ENCODE peak calls at places on chromosomes 7 and 10, in nine cellular contexts. One of them, this sample, is unnamed.
A peak's percentile ranks its signal among the peaks of the same experiment; 100 is the strongest.

GRCh38 chr10:66788142-66788541 is 137.7 kb upstream of the LRRTM3 start:
- DNase-seq in upper lobe of right lung: no peak
- DNase-seq in body of pancreas: no peak
- DNase-seq in heart right ventricle: no peak
- DNase-seq in endothelial cell of umbilical vein: no peak
- DNase-seq in thyroid gland: no peak
- DNase-seq in heart left ventricle: no peak
- DNase-seq in right lobe of liver: no peak
- DNase-seq in A673: no peak
- DNase-seq in this sample: no peak

GRCh38 chr10:104734408-104734807 is 93.3 kb downstream of the SORCS3 start:
- DNase-seq in upper lobe of right lung: no peak
- DNase-seq in body of pancreas: no peak
- DNase-seq in heart right ventricle: no peak
- DNase-seq in endothelial cell of umbilical vein: no peak
- DNase-seq in thyroid gland: no peak
- DNase-seq in heart left ventricle: no peak
- DNase-seq in right lobe of liver: no peak
- DNase-seq in A673: no peak
- DNase-seq in this sample: no peak

GRCh38 chr10:115653473-115653872 is 560.3 kb downstream of the ATRNL1 start:
- DNase-seq in upper lobe of right lung: no peak
- DNase-seq in body of pancreas: no peak
- DNase-seq in heart right ventricle: no peak
- DNase-seq in endothelial cell of umbilical vein: no peak
- DNase-seq in thyroid gland: no peak
- DNase-seq in heart left ventricle: no peak
- DNase-seq in right lobe of liver: no peak
- DNase-seq in A673: no peak
- DNase-seq in this sample: no peak

GRCh38 chr7:101234636-101235035 is 3.0 kb downstream of the CLDN15 start:
- DNase-seq in upper lobe of right lung: no peak
- DNase-seq in body of pancreas: no peak
- DNase-seq in heart right ventricle: no peak
- DNase-seq in endothelial cell of umbilical vein: no peak
- DNase-seq in thyroid gland: no peak
- DNase-seq in heart left ventricle: no peak
- DNase-seq in right lobe of liver: no peak
- DNase-seq in A673: no peak
- DNase-seq in this sample: no peak

GRCh38 chr7:87216701-87217508 is 2.6 kb downstream of the TMEM243 start:
- DNase-seq in upper lobe of right lung: no peak
- DNase-seq in body of pancreas: no peak
- DNase-seq in heart right ventricle: no peak
- DNase-seq in endothelial cell of umbilical vein: peak; percentile 15
- DNase-seq in thyroid gland: peak; percentile 16
- DNase-seq in heart left ventricle: no peak
- DNase-seq in right lobe of liver: no peak
- DNase-seq in A673: peak; percentile 5
- DNase-seq in this sample: no peak

GRCh38 chr10:77413231-77413630 is 224.4 kb downstream of the KCNMA1 start:
- DNase-seq in upper lobe of right lung: no peak
- DNase-seq in body of pancreas: no peak
- DNase-seq in heart right ventricle: no peak
- DNase-seq in endothelial cell of umbilical vein: no peak
- DNase-seq in thyroid gland: no peak
- DNase-seq in heart left ventricle: no peak
- DNase-seq in right lobe of liver: no peak
- DNase-seq in A673: no peak
- DNase-seq in this sample: no peak

GRCh38 chr10:117168135-117168674 is 29.1 kb upstream of the KCNK18 start:
- DNase-seq in upper lobe of right lung: peak; percentile 87
- DNase-seq in body of pancreas: peak; percentile 76
- DNase-seq in heart right ventricle: peak; percentile 13
- DNase-seq in endothelial cell of umbilical vein: peak; percentile 27
- DNase-seq in thyroid gland: peak; percentile 61
- DNase-seq in heart left ventricle: peak; percentile 65
- DNase-seq in right lobe of liver: peak; percentile 62
- DNase-seq in A673: peak; percentile 84
- DNase-seq in this sample: peak; percentile 77

GRCh38 chr10:119942973-119943372 is 50.4 kb downstream of the SEC23IP start:
- DNase-seq in upper lobe of right lung: no peak
- DNase-seq in body of pancreas: no peak
- DNase-seq in heart right ventricle: no peak
- DNase-seq in endothelial cell of umbilical vein: no peak
- DNase-seq in thyroid gland: no peak
- DNase-seq in heart left ventricle: no peak
- DNase-seq in right lobe of liver: no peak
- DNase-seq in A673: no peak
- DNase-seq in this sample: no peak

GRCh38 chr7:135791543-135792120 is 43.0 kb upstream of the FAM180A start:
- DNase-seq in upper lobe of right lung: no peak
- DNase-seq in body of pancreas: no peak
- DNase-seq in heart right ventricle: no peak
- DNase-seq in endothelial cell of umbilical vein: no peak
- DNase-seq in thyroid gland: no peak
- DNase-seq in heart left ventricle: no peak
- DNase-seq in right lobe of liver: no peak
- DNase-seq in A673: no peak
- DNase-seq in this sample: no peak

GRCh38 chr7:76386691-76387260 is 22.7 kb downstream of the SSC4D start:
- DNase-seq in upper lobe of right lung: no peak
- DNase-seq in body of pancreas: no peak
- DNase-seq in heart right ventricle: no peak
- DNase-seq in endothelial cell of umbilical vein: no peak
- DNase-seq in thyroid gland: no peak
- DNase-seq in heart left ventricle: no peak
- DNase-seq in right lobe of liver: no peak
- DNase-seq in A673: no peak
- DNase-seq in this sample: no peak

GRCh38 chr7:26404189-26404996 is 112.7 kb downstream of the SNX10 start:
- DNase-seq in upper lobe of right lung: no peak
- DNase-seq in body of pancreas: no peak
- DNase-seq in heart right ventricle: no peak
- DNase-seq in endothelial cell of umbilical vein: no peak
- DNase-seq in thyroid gland: no peak
- DNase-seq in heart left ventricle: no peak
- DNase-seq in right lobe of liver: no peak
- DNase-seq in A673: no peak
- DNase-seq in this sample: no peak

GRCh38 chr7:1961776-1962276 is 270.9 kb downstream of the MAD1L1 start:
- DNase-seq in upper lobe of right lung: no peak
- DNase-seq in body of pancreas: no peak
- DNase-seq in heart right ventricle: no peak
- DNase-seq in endothelial cell of umbilical vein: peak; percentile 19
- DNase-seq in thyroid gland: no peak
- DNase-seq in heart left ventricle: no peak
- DNase-seq in right lobe of liver: no peak
- DNase-seq in A673: no peak
- DNase-seq in this sample: peak; percentile 66

GRCh38 chr10:106571216-106571954 is 593.1 kb downstream of the SORCS1 start:
- DNase-seq in upper lobe of right lung: no peak
- DNase-seq in body of pancreas: no peak
- DNase-seq in heart right ventricle: no peak
- DNase-seq in endothelial cell of umbilical vein: no peak
- DNase-seq in thyroid gland: no peak
- DNase-seq in heart left ventricle: no peak
- DNase-seq in right lobe of liver: no peak
- DNase-seq in A673: peak; percentile 82
- DNase-seq in this sample: no peak

GRCh38 chr7:99070361-99070760 is 73.5 kb downstream of the SMURF1 start:
- DNase-seq in upper lobe of right lung: no peak
- DNase-seq in body of pancreas: no peak
- DNase-seq in heart right ventricle: no peak
- DNase-seq in endothelial cell of umbilical vein: no peak
- DNase-seq in thyroid gland: no peak
- DNase-seq in heart left ventricle: no peak
- DNase-seq in right lobe of liver: no peak
- DNase-seq in A673: no peak
- DNase-seq in this sample: no peak

GRCh38 chr7:143043391-143043790 is 8.8 kb upstream of the OR6V1 start:
- DNase-seq in upper lobe of right lung: no peak
- DNase-seq in body of pancreas: no peak
- DNase-seq in heart right ventricle: no peak
- DNase-seq in endothelial cell of umbilical vein: no peak
- DNase-seq in thyroid gland: no peak
- DNase-seq in heart left ventricle: no peak
- DNase-seq in right lobe of liver: no peak
- DNase-seq in A673: no peak
- DNase-seq in this sample: no peak
- H3K4me3 ChIP-seq in upper lobe of right lung: no peak overlapping the region
- H3K4me3 ChIP-seq in body of pancreas: no peak overlapping the region
- H3K4me3 ChIP-seq in heart right ventricle: no peak overlapping the region
- H3K4me3 ChIP-seq in endothelial cell of umbilical vein: no peak overlapping the region
- H3K4me3 ChIP-seq in thyroid gland: no peak overlapping the region
- H3K4me3 ChIP-seq in heart left ventricle: no peak overlapping the region
- H3K4me3 ChIP-seq in right lobe of liver: no peak overlapping the region
- H3K4me3 ChIP-seq in A673: no peak overlapping the region
- H3K4me3 ChIP-seq in this sample: no peak overlapping the region

DNA sequence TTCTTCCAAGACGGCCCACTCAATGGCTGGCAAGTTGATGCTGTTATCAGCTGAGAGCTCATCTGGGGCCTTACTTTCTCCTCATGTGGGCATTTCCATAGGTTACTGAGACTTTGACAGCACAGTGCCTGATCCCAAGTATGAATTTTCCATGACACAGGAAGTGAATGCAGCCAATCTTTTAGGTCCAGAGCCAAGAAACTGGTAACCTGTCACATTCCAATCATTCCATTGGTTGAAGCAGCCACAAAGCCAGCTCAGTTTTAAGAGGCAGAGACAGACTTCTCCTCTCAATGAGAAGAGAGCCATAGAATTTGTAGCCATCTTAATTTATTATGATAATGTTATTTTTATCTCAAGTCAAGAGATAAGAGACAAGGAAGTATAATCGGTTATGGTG is 775.5 kb downstream of the CNTNAP2 start:
- DNase-seq in upper lobe of right lung: no peak
- DNase-seq in body of pancreas: no peak
- DNase-seq in heart right ventricle: no peak
- DNase-seq in endothelial cell of umbilical vein: no peak
- DNase-seq in thyroid gland: no peak
- DNase-seq in heart left ventricle: no peak
- DNase-seq in right lobe of liver: no peak
- DNase-seq in A673: peak; percentile 25
- DNase-seq in this sample: no peak
- TF ChIP-seq CTCF in upper lobe of right lung: no peak
- TF ChIP-seq CTCF in body of pancreas: no peak
- TF ChIP-seq CTCF in heart right ventricle: no peak
- TF ChIP-seq CTCF in endothelial cell of umbilical vein: no peak
- TF ChIP-seq CTCF in thyroid gland: no peak
- TF ChIP-seq CTCF in heart left ventricle: no peak
- TF ChIP-seq CTCF in right lobe of liver: no peak
- TF ChIP-seq CTCF in A673: no peak
- TF ChIP-seq CTCF in this sample: no peak

GRCh38 chr7:51138121-51139085 is 178.2 kb downstream of the COBL start:
- DNase-seq in upper lobe of right lung: no peak
- DNase-seq in body of pancreas: no peak
- DNase-seq in heart right ventricle: no peak
- DNase-seq in endothelial cell of umbilical vein: no peak
- DNase-seq in thyroid gland: no peak
- DNase-seq in heart left ventricle: no peak
- DNase-seq in right lobe of liver: no peak
- DNase-seq in A673: no peak
- DNase-seq in this sample: no peak
- H3K4me1 ChIP-seq in upper lobe of right lung: peaks cover 11% of the 10 kb centered on the region
- H3K4me1 ChIP-seq in body of pancreas: peaks cover 40% of the 10 kb centered on the region
- H3K4me1 ChIP-seq in heart right ventricle: peaks cover 54% of the 10 kb centered on the region
- H3K4me1 ChIP-seq in endothelial cell of umbilical vein: peaks cover 39% of the 10 kb centered on the region
- H3K4me1 ChIP-seq in thyroid gland: no peaks in the 10 kb centered on the region
- H3K4me1 ChIP-seq in heart left ventricle: peaks cover 2% of the 10 kb centered on the region
- H3K4me1 ChIP-seq in right lobe of liver: no peaks in the 10 kb centered on the region
- H3K4me1 ChIP-seq in A673: no peaks in the 10 kb centered on the region
- H3K4me1 ChIP-seq in this sample: no peaks in the 10 kb centered on the region

GRCh38 chr10:132963430-132963960 is 21.1 kb upstream of the CFAP46 start:
- DNase-seq in upper lobe of right lung: no peak
- DNase-seq in body of pancreas: no peak
- DNase-seq in heart right ventricle: no peak
- DNase-seq in endothelial cell of umbilical vein: no peak
- DNase-seq in thyroid gland: no peak
- DNase-seq in heart left ventricle: no peak
- DNase-seq in right lobe of liver: peak; percentile 35
- DNase-seq in A673: no peak
- DNase-seq in this sample: no peak

GRCh38 chr10:132961420-132961803 is 19.0 kb upstream of the CFAP46 start:
- DNase-seq in upper lobe of right lung: no peak
- DNase-seq in body of pancreas: no peak
- DNase-seq in heart right ventricle: no peak
- DNase-seq in endothelial cell of umbilical vein: no peak
- DNase-seq in thyroid gland: no peak
- DNase-seq in heart left ventricle: no peak
- DNase-seq in right lobe of liver: peak; percentile 39
- DNase-seq in A673: no peak
- DNase-seq in this sample: no peak

GRCh38 chr10:132962623-132963429 is 20.5 kb upstream of the CFAP46 start:
- DNase-seq in upper lobe of right lung: no peak
- DNase-seq in body of pancreas: no peak
- DNase-seq in heart right ventricle: no peak
- DNase-seq in endothelial cell of umbilical vein: no peak
- DNase-seq in thyroid gland: no peak
- DNase-seq in heart left ventricle: no peak
- DNase-seq in right lobe of liver: no peak
- DNase-seq in A673: no peak
- DNase-seq in this sample: no peak

GRCh38 chr10:132960651-132961419 is 18.5 kb upstream of the CFAP46 start:
- DNase-seq in upper lobe of right lung: peak; percentile 60
- DNase-seq in body of pancreas: no peak
- DNase-seq in heart right ventricle: no peak
- DNase-seq in endothelial cell of umbilical vein: no peak
- DNase-seq in thyroid gland: no peak
- DNase-seq in heart left ventricle: no peak
- DNase-seq in right lobe of liver: peak; percentile 43
- DNase-seq in A673: no peak
- DNase-seq in this sample: no peak

GRCh38 chr10:132961864-132962622 is 19.7 kb upstream of the CFAP46 start:
- DNase-seq in upper lobe of right lung: peak; percentile 79
- DNase-seq in body of pancreas: peak; percentile 82
- DNase-seq in heart right ventricle: peak; percentile 66
- DNase-seq in endothelial cell of umbilical vein: peak; percentile 74
- DNase-seq in thyroid gland: peak; percentile 83
- DNase-seq in heart left ventricle: peak; percentile 71
- DNase-seq in right lobe of liver: peak; percentile 61
- DNase-seq in A673: peak; percentile 72
- DNase-seq in this sample: peak; percentile 30
- H3K4me3 ChIP-seq in upper lobe of right lung: peak overlapping the region; percentile 72
- H3K4me3 ChIP-seq in body of pancreas: no peak overlapping the region
- H3K4me3 ChIP-seq in heart right ventricle: no peak overlapping the region
- H3K4me3 ChIP-seq in endothelial cell of umbilical vein: peak overlapping the region; percentile 62
- H3K4me3 ChIP-seq in thyroid gland: peak overlapping the region; percentile 28
- H3K4me3 ChIP-seq in heart left ventricle: peak overlapping the region; percentile 66
- H3K4me3 ChIP-seq in right lobe of liver: peak overlapping the region; percentile 53
- H3K4me3 ChIP-seq in A673: peak overlapping the region; percentile 41
- H3K4me3 ChIP-seq in this sample: peak overlapping the region; percentile 77

GRCh38 chr10:32211046-32211363 is 136.0 kb downstream of the EPC1 start:
- DNase-seq in upper lobe of right lung: no peak
- DNase-seq in body of pancreas: no peak
- DNase-seq in heart right ventricle: no peak
- DNase-seq in endothelial cell of umbilical vein: no peak
- DNase-seq in thyroid gland: no peak
- DNase-seq in heart left ventricle: no peak
- DNase-seq in right lobe of liver: no peak
- DNase-seq in A673: no peak
- DNase-seq in this sample: no peak
- TF ChIP-seq CTCF in upper lobe of right lung: no peak
- TF ChIP-seq CTCF in body of pancreas: no peak
- TF ChIP-seq CTCF in heart right ventricle: peak; percentile 32
- TF ChIP-seq CTCF in endothelial cell of umbilical vein: no peak
- TF ChIP-seq CTCF in thyroid gland: no peak
- TF ChIP-seq CTCF in heart left ventricle: no peak
- TF ChIP-seq CTCF in right lobe of liver: no peak
- TF ChIP-seq CTCF in A673: peak; percentile 18
- TF ChIP-seq CTCF in this sample: no peak

This sample was measured in CD8-positive, alpha-beta T cell.